ENCODE peak calls at places on chromosomes 2 and 18, in four cellular contexts. R is tibial artery, U is mammary epithelial cell, Z is adrenal gland. B is an unnamed sample.
A peak's percentile ranks its signal among the peaks of the same experiment; 100 is the strongest.

GRCh38 chr2:239883326-239884050 is 141.7 kb downstream of the NDUFA10 start:
- DNase-seq in R (peak; percentile 52), U (no peak), Z (no peak), B (no peak)

GRCh38 chr2:8534729-8535397 is 147.0 kb upstream of the ID2 start:
- DNase-seq in R (peak; percentile 83), U (no peak), Z (peak; percentile 76), B (no peak)

GRCh38 chr2:102801098-102801718 is 39.4 kb downstream of the TMEM182 start:
- DNase-seq in R (no peak), U (peak; percentile 7), Z (no peak), B (no peak)

GRCh38 chr2:109435866-109436634 is 177.7 kb downstream of the SEPTIN10 start:
- DNase-seq in R (peak; percentile 97), U (no peak), Z (peak; percentile 88), B (no peak)

GRCh38 chr2:95384854-95385569 is 17.5 kb upstream of the FAHD2A start:
- DNase-seq in R (peak; percentile 89), U (no peak), Z (no peak), B (no peak)

GRCh38 chr2:42907835-42908234 is 115.5 kb upstream of the HAAO start:
- DNase-seq in R (no peak), U (no peak), Z (no peak), B (no peak)

GRCh38 chr2:125386074-125386473 is 1269.9 kb upstream of the GYPC start:
- DNase-seq in R (no peak), U (no peak), Z (no peak), B (no peak)

GRCh38 chr2:232350804-232351685 is 27.5 kb upstream of the ALPP start:
- DNase-seq in R (peak; percentile 56), U (no peak), Z (no peak), B (no peak)

GRCh38 chr2:240467149-240467642 is 31.7 kb downstream of the GPC1 start:
- DNase-seq in R (no peak), U (no peak), Z (peak; percentile 14), B (no peak)

GRCh38 chr18:45164551-45164950 is 450.7 kb upstream of the SLC14A2 start:
- DNase-seq in R (no peak), U (no peak), Z (no peak), B (no peak)

GRCh38 chr2:109134741-109135571 is 6.0 kb downstream of the SH3RF3 start:
- DNase-seq in R (peak; percentile 49), U (no peak), Z (no peak), B (no peak)

DNA sequence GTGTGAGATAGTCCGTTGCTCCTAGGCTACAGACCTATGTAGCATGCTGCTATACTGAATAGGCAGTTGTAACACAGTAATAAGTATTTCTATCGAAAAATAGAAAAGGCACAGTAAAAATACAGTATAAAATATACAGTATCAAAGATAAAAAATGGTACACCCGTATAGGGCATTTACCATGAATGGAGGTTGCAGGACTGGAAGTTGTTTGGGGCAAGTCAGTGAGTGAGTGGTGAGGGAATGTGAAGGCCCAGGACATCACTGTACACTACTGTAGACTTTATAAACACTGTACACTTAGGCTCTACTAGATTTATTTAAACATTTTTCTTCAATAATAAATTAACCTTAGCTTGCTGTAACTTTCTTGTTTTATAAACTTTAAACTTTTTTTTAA is 3.5 kb downstream of the MAP3K20 start:
- DNase-seq in R (no peak), U (no peak), Z (no peak), B (no peak)
- H3K4me1 ChIP-seq in R (peaks cover 26% of the 10 kb centered on the region), U (peaks cover 35% of the 10 kb centered on the region), Z (peaks cover 13% of the 10 kb centered on the region), B (peaks cover 10% of the 10 kb centered on the region)

GRCh38 chr2:65369574-65369973 is 62.8 kb downstream of the SPRED2 start:
- DNase-seq in R (no peak), U (no peak), Z (no peak), B (no peak)
- H3K4me3 ChIP-seq in R (no peak overlapping the region), U (no peak overlapping the region), Z (no peak overlapping the region), B (no peak overlapping the region)

DNA sequence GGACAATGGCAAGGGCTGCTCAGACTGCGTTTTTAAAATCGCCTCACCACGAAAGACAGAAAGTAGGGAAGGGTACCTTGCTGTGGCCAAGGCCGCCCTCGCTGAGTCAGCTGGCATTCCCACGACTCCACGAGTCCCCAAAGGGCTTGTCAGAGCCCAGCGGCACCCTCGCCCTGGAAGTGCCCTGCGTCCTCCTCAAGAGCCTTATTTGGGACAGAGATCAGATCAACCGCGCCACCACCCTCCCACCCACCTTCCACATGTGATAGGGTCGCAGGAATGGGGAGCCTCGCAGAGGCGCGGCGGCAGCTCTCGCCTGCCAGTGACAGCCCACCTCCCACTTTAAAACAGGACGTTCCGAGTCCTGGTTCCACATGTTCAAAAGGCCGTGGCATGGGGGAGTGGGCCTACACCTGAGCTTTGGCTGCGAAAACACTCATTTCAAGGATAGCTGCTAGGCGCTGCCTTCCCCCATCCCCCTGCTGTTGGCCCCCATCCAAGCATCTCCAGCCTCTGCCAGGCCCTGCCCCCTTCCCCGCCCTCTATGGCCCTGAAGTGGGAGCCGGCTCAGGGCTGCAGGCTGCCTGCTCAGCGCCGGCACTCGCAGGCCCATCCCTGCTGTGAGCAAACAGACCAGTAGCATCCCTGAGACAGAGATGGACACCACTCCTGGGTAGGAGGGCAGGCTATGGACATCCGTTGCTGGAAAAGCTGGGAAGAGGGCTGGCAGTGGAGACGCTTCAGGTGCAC is 38.1 kb upstream of the ARHGEF4 start:
- DNase-seq in R (peak; percentile 74), U (no peak), Z (peak; percentile 60), B (no peak)
- H3K27ac ChIP-seq in R (peak overlapping the region; percentile 88), U (no peak overlapping the region), Z (no peak overlapping the region), B (peak overlapping the region; percentile 87)

DNA sequence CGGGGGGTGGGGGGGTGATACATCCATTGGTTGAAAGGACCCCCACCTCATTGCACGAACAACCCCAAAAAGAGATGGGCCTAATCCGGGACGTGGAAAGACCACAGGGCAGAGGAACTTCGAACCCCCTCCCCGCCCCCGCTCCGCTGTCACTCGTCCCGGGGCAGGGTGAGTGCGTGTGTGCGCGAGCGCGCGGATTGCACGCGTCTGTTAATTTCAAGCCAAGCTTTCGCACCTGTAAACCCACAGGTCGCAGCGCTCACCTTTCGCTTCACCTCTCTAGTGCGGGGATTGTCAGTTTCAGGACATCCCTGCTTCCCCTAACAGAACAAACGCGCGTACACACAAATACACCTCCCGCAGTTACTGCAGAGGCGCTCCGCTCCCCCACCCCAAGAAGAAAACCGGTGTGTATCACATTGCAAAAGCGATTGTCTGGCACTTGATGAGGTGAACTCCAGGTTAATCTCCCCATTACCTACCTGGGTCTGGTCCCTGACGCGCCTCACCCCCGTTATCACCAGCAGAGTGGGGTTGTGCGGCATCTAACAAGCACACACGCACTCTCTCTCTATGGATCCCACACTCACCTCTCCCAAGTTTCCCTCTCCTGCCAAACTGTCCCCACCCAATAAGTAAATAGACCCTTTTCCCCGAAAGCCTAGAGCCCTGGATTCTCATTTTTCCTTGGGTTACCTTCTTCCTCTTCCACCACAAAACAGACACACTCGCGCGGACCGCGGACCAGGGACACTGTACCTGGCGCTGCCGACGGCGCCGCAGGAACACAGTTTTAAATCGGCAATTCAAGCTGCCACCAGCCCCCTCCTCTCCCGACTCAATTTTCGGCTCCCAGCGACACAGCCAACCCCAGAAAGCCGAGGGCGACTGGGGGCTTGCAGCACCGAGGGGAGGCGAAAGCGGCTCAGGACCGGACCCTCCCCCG is 1.0 kb downstream of the CYP26B1 start:
- DNase-seq in R (peak; percentile 60), U (no peak), Z (no peak), B (no peak)
- H3K4me1 ChIP-seq in R (peaks cover 71% of the 10 kb centered on the region), U (peaks cover 41% of the 10 kb centered on the region), Z (peaks cover 40% of the 10 kb centered on the region), B (peaks cover 40% of the 10 kb centered on the region)